ENCODE peak calls at places on chromosomes 4 and X, in six cellular contexts. G is IMR-90, N is mesendoderm, L is H1, B is neuronal stem cell, X is trophoblast cell. I is an unnamed sample. For H3K36me3, the result is how much of the 10 kb centered on the place peaks cover.

GRCh38 chrX:118755633-118756032 is 28.2 kb downstream of the IL13RA1 start:
- DNase-seq in B (no peak), L (no peak), N (no peak), X (no peak), G (no peak), I (no peak)

GRCh38 chrX:121761845-121762244 is 714.4 kb downstream of the GLUD2 start:
- DNase-seq in X (no peak), B (no peak), N (no peak), L (no peak), G (no peak), I (no peak)

GRCh38 chrX:100609591-100609990 is 24.9 kb downstream of the TNMD start:
- DNase-seq in X (no peak), L (no peak), B (no peak), N (no peak), G (no peak), I (no peak)

GRCh38 chrX:132388371-132388770 is 100.5 kb downstream of the MBNL3 start:
- DNase-seq in L (no peak), N (no peak), X (no peak), B (no peak), G (no peak), I (no peak)

GRCh38 chr4:142316913-142317312 is 529.2 kb downstream of the INPP4B start:
- DNase-seq in B (no peak), N (no peak), G (no peak), X (no peak), L (no peak), I (no peak)

GRCh38 chr4:72629540-72629939 is 60.5 kb upstream of the ADAMTS3 start:
- DNase-seq in N (no peak), B (no peak), X (peak), L (no peak), G (no peak), I (peak)

GRCh38 chr4:15348236-15348635 is 79.6 kb upstream of the C1QTNF7 start:
- DNase-seq in L (no peak), N (peak), G (peak), X (peak), B (no peak), I (no peak)

GRCh38 chr4:118712872-118713271 is 27.7 kb downstream of the METTL14 start:
- DNase-seq in L (no peak), G (peak), N (no peak), X (peak), B (no peak), I (peak)

GRCh38 chr4:168076989-168077725 is 15.2 kb upstream of the ANXA10 start:
- DNase-seq in L (peak), X (peak), G (peak), N (peak), B (peak), I (peak)

GRCh38 chr4:183096276-183096965 is 2.6 kb upstream of the WWC2 start:
- DNase-seq in L (no peak), G (no peak), X (no peak), N (no peak), B (no peak), I (peak)

GRCh38 chr4:183099537-183100297 is 660 bp downstream of the WWC2 start:
- DNase-seq in B (peak), L (no peak), N (peak), G (no peak), X (peak), I (peak)

GRCh38 chr4:183098080-183098722 is 856 bp upstream of the WWC2 start:
- DNase-seq in N (no peak), G (peak), X (peak), L (no peak), B (peak), I (peak)

GRCh38 chr4:183098723-183099536 is at the start of gene WWC2:
- DNase-seq in N (peak), X (peak), B (peak), G (peak), L (peak), I (peak)

DNA sequence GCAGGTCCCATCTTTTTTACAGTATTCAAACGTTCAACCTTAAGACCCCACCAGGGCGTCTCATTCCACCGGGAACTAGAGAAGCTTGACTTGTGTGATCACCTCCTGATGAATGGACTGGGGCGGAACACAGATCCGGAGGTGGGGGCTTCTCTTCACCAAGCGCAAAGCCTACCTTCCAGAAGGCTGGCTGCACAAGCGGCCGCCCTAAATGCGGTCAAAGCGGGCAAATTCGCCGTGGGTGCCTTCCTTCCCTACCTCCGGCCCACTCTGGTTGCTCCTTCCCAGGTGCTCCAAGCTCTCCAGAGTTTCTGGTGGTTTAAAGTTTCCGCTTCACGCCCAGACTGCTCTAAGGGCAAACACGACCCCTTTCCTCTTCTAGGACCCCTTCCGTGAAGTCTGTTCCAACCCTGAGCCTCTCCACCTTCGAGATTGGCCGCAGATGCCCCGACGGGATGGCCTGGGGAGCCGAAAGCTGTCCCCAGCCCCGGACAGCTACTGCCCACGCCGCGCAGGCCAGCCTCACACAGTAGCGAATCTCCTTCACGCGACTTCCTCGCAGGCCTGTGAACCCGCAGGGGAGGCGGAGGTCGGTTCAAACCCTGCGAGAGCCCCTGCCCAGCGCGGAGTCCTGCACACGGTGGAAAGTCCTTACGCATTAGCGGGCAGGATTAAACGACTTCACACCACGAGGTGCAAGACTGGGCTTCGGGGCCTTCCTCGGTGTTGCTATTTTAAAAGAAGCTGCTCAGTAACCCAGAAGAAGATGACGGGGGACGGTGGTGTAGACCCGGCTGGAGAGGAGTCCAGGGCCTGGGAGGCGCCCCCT is 1.6 kb upstream of the WWC2 start:
- DNase-seq in B (peak), G (no peak), N (peak), L (no peak), X (no peak), I (peak)
- H3K4ac ChIP-seq in B (no peak), G (peak), N (peak), L (peak), X (peak), I (peak)

GRCh38 chr4:48780867-48781219 is 764 bp upstream of the FRYL start:
- DNase-seq in G (peak), B (no peak), L (no peak), N (no peak), X (no peak), I (no peak)
- H3K23ac ChIP-seq in G (peak), B (no peak), L (no peak), N (no peak), X (no peak), I (no peak)

DNA sequence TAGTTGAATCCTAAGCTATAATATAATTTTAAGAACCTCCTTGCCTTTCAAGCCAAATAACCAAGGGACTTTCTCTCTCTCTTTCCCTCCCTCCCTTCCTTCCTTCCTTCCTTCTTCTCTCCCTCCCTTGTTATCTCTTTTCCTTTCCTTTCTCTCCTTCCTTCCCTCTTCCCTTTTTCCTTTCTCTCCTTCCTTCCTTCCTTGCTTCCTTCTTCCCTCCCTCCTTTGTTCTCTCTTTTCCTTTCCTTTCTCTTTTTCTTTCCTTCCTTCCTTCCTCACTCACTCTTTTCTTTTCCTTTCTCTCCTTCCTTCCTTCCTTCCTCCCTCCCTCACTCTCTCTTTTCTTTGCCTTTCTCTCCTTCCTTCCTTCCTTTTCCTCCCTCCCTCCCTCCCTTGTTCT is 42.4 kb downstream of the PDGFRA start:
- DNase-seq in N (no peak), B (no peak), L (no peak), G (no peak), X (no peak), I (no peak)
- H3K36me3 ChIP-seq in N (under half), B (under half), L (under half), G (half or more), X (under half), I (under half)

GRCh38 chr4:158669310-158669709 is 2.4 kb downstream of the C4orf46 start:
- DNase-seq in G (no peak), L (no peak), N (no peak), B (no peak), X (no peak), I (no peak)

GRCh38 chr4:158673633-158674032 is 1.5 kb downstream of the ETFDH start:
- DNase-seq in X (no peak), N (no peak), L (no peak), B (no peak), G (no peak), I (no peak)

GRCh38 chr4:158671915-158672806 is at the start of gene ETFDH:
- DNase-seq in N (peak), X (peak), L (peak), G (peak), B (peak), I (peak)

GRCh38 chr4:158671665-158671914 is at the start of gene C4orf46:
- DNase-seq in G (no peak), X (no peak), L (no peak), N (no peak), B (no peak), I (no peak)

DNA sequence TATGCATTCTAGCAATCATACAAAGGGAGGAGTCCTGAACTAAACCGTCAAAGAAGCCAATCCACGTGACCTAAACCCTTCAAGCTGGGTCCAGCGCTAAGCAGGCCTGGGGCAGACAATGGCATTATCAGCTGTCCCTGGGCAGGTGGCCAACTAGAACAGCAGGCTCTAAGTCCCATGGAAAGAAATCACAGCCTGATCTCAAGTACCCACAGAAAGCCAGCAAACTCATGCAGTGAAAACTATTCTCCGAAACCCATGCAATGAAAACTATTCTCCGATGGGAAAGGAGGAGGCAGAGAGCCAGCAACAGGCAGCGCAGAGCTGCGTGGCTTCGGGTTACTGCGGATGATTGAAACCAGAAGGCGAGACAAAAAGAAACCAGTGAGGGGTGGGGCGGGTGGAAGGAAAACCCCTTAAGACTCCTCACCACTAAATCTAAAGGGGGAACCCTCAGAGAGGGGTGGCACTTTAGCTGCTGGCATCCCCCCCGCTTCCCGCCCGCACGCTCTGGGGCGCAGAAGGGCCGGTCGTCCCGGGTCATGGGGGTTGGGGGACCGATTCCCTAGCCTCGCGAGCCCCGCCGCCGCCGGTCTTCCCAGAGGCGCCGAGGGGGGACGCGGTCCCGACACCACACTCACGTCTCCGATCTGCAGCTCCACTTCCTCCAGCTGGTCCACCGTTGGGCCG is 567 bp downstream of the C4orf46 start:
- DNase-seq in N (peak), X (peak), L (no peak), G (peak), B (peak), I (peak)
- H3K4ac ChIP-seq in N (no peak), X (peak), L (no peak), G (peak), B (no peak), I (peak)

DNA sequence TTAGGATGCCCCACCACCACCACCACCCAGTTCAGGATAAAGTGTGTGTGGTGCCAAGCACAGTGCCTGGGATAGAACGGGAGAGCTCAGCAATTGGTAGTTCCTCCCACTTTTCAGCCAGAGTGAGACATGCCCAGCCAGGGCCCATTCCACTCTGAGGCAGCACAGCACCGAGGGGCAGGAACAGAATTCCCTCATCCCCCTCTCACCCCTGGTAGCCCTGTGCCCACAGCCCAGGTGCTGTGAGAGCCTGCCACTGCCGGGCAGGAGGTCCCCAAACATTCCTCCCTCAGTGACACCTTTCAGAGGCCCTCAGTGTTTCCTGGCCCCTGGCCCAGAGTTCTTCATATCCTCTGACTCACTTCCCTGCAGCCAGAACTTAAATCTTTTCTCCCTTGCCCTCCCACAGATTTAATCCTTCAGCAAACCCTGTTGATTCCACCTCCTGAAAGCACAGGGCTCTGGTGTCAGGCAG is 8.1 kb downstream of the RIPPLY1 start:
- DNase-seq in L (no peak), B (no peak), G (peak), N (peak), X (no peak), I (peak)
- H3K23ac ChIP-seq in L (no peak), B (no peak), G (no peak), N (no peak), X (no peak), I (no peak)

DNA sequence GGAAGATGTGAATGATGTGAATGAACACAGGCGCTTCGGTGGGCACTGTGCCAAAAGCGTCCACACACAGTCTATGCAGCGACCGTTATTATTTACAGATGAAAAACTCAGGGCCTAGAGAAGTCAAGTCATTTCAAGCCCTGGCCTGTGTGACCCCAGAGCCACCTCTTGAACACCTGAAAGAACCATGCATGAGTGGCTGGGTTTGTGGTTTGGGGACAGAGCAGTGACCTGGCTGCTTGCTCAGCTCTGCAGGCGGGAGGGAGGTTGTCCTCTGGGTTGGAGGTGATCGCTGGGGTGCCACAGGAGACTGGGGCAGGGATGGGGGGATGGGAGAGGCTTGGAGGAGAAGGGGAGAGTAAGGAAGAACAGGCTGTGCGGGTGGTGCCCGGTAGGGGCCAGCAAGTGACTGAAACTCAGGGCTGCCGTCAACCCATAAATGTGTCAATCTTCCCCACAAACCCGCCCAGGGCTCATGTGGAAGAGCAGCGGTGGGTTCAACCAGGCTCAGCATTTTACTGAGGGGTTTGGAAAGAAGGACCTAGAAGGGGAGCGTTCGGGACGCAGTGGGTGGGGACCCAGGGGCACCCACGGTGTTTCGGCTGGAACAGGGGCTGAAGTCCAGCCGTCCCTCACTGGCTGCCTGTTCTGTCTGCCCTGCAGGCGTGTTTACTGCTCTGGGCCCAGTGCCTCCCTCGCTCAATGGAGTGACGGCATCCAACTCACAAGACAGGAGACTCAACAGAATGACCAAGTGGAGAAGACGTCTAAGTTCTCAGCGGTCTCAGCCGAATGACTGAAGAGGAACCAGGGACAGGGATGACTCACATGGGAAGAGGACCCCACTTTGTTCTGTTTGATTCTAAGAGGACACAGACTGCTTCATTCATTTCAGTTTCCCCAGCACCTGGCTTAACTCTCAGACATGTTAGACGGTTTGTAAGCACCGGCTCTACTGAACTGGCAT is 167.8 kb downstream of the AFAP1 start:
- DNase-seq in L (no peak), B (no peak), X (no peak), G (no peak), N (no peak), I (no peak)
- H3K36me3 ChIP-seq in L (under half), B (under half), X (half or more), G (half or more), N (under half), I (half or more)

GRCh38 chr4:26028793-26029511 is 114.9 kb downstream of the SMIM20 start:
- DNase-seq in G (peak), N (peak), X (peak), L (peak), B (peak), I (peak)
- H3K4ac ChIP-seq in G (peak), N (no peak), X (no peak), L (peak), B (no peak), I (no peak)

GRCh38 chrX:49108641-49109040 is 14.9 kb downstream of the GPKOW start:
- DNase-seq in B (no peak), L (no peak), X (no peak), N (no peak), G (no peak), I (no peak)
- H3K23ac ChIP-seq in B (no peak), L (no peak), X (no peak), N (no peak), G (no peak), I (no peak)

I was measured in mesenchymal stem cell.